ENCODE peak calls at places on chromosomes 2 and 18, in eight cellular contexts. One of them, this sample, is unnamed.

GRCh38 chr2:140797718-140798117 is 1333.1 kb downstream of the LRP1B start:
- DNase-seq in prostate gland: no peak
- DNase-seq in Peyer's patch: no peak
- DNase-seq in H1: no peak
- DNase-seq in GM23338: no peak
- DNase-seq in CD8-positive, alpha-beta T cell: no peak
- DNase-seq in sigmoid colon: no peak
- DNase-seq in astrocyte: no peak
- DNase-seq in this sample: no peak

GRCh38 chr2:216862628-216863027 is 2.8 kb upstream of the TNP1 start:
- DNase-seq in CD8-positive, alpha-beta T cell: no peak
- DNase-seq in sigmoid colon: no peak
- DNase-seq in GM23338: no peak
- DNase-seq in H1: no peak
- DNase-seq in astrocyte: no peak
- DNase-seq in Peyer's patch: no peak
- DNase-seq in prostate gland: no peak
- DNase-seq in this sample: no peak

GRCh38 chr2:235698028-235698427 is 204.2 kb downstream of the AGAP1 start:
- DNase-seq in CD8-positive, alpha-beta T cell: no peak
- DNase-seq in H1: no peak
- DNase-seq in prostate gland: no peak
- DNase-seq in Peyer's patch: no peak
- DNase-seq in astrocyte: no peak
- DNase-seq in sigmoid colon: no peak
- DNase-seq in GM23338: no peak
- DNase-seq in this sample: no peak

GRCh38 chr2:142796161-142796560 is 81.3 kb upstream of the KYNU start:
- DNase-seq in H1: no peak
- DNase-seq in prostate gland: no peak
- DNase-seq in astrocyte: no peak
- DNase-seq in Peyer's patch: no peak
- DNase-seq in GM23338: peak; percentile 3
- DNase-seq in sigmoid colon: no peak
- DNase-seq in CD8-positive, alpha-beta T cell: no peak
- DNase-seq in this sample: no peak

GRCh38 chr2:129936334-129936934 is 43.0 kb upstream of the RAB6C start:
- DNase-seq in CD8-positive, alpha-beta T cell: no peak
- DNase-seq in sigmoid colon: no peak
- DNase-seq in H1: no peak
- DNase-seq in GM23338: peak; percentile 80
- DNase-seq in Peyer's patch: no peak
- DNase-seq in prostate gland: peak; percentile 60
- DNase-seq in astrocyte: no peak
- DNase-seq in this sample: no peak

GRCh38 chr2:227861011-227861410 is 10.4 kb upstream of the DAW1 start:
- DNase-seq in CD8-positive, alpha-beta T cell: no peak
- DNase-seq in GM23338: no peak
- DNase-seq in sigmoid colon: no peak
- DNase-seq in Peyer's patch: no peak
- DNase-seq in astrocyte: no peak
- DNase-seq in prostate gland: no peak
- DNase-seq in H1: no peak
- DNase-seq in this sample: no peak

GRCh38 chr2:143397886-143398614 is 268.8 kb downstream of the ARHGAP15 start:
- DNase-seq in astrocyte: peak; percentile 63
- DNase-seq in sigmoid colon: no peak
- DNase-seq in CD8-positive, alpha-beta T cell: no peak
- DNase-seq in H1: no peak
- DNase-seq in prostate gland: peak; percentile 5
- DNase-seq in Peyer's patch: no peak
- DNase-seq in GM23338: no peak
- DNase-seq in this sample: no peak

GRCh38 chr2:218428846-218429558 is 10.1 kb downstream of the VIL1 start:
- DNase-seq in Peyer's patch: no peak
- DNase-seq in H1: no peak
- DNase-seq in CD8-positive, alpha-beta T cell: no peak
- DNase-seq in GM23338: no peak
- DNase-seq in astrocyte: no peak
- DNase-seq in sigmoid colon: no peak
- DNase-seq in prostate gland: no peak
- DNase-seq in this sample: no peak

GRCh38 chr2:39538713-39539112 is 101.6 kb upstream of the MAP4K3 start:
- DNase-seq in Peyer's patch: no peak
- DNase-seq in H1: no peak
- DNase-seq in astrocyte: no peak
- DNase-seq in GM23338: no peak
- DNase-seq in prostate gland: no peak
- DNase-seq in CD8-positive, alpha-beta T cell: no peak
- DNase-seq in sigmoid colon: no peak
- DNase-seq in this sample: no peak

GRCh38 chr18:492451-492850 is 8.1 kb downstream of the COLEC12 start:
- DNase-seq in Peyer's patch: no peak
- DNase-seq in astrocyte: no peak
- DNase-seq in H1: no peak
- DNase-seq in CD8-positive, alpha-beta T cell: no peak
- DNase-seq in prostate gland: no peak
- DNase-seq in sigmoid colon: no peak
- DNase-seq in GM23338: no peak
- DNase-seq in this sample: no peak

GRCh38 chr2:128497461-128497860 is 178.8 kb upstream of the HS6ST1 start:
- DNase-seq in astrocyte: no peak
- DNase-seq in GM23338: no peak
- DNase-seq in Peyer's patch: peak; percentile 4
- DNase-seq in H1: peak; percentile 32
- DNase-seq in prostate gland: no peak
- DNase-seq in sigmoid colon: no peak
- DNase-seq in CD8-positive, alpha-beta T cell: no peak
- DNase-seq in this sample: peak; percentile 25

GRCh38 chr18:53906681-53907080 is 317.8 kb downstream of the MBD2 start:
- DNase-seq in CD8-positive, alpha-beta T cell: no peak
- DNase-seq in GM23338: no peak
- DNase-seq in H1: no peak
- DNase-seq in astrocyte: peak; percentile 66
- DNase-seq in prostate gland: no peak
- DNase-seq in sigmoid colon: no peak
- DNase-seq in Peyer's patch: no peak
- DNase-seq in this sample: no peak

GRCh38 chr2:106192752-106193490 is 1.2 kb downstream of the UXS1 start:
- DNase-seq in GM23338: peak; percentile 48
- DNase-seq in sigmoid colon: no peak
- DNase-seq in H1: no peak
- DNase-seq in CD8-positive, alpha-beta T cell: peak; percentile 49
- DNase-seq in Peyer's patch: no peak
- DNase-seq in prostate gland: no peak
- DNase-seq in astrocyte: peak; percentile 76
- DNase-seq in this sample: no peak

GRCh38 chr2:97348265-97348664 is 235.3 kb downstream of the ANKRD36 start:
- DNase-seq in H1: peak; percentile 49
- DNase-seq in astrocyte: no peak
- DNase-seq in prostate gland: no peak
- DNase-seq in CD8-positive, alpha-beta T cell: no peak
- DNase-seq in sigmoid colon: no peak
- DNase-seq in Peyer's patch: no peak
- DNase-seq in GM23338: peak; percentile 17
- DNase-seq in this sample: no peak

GRCh38 chr2:201105759-201106158 is 10.2 kb upstream of the CFLAR start:
- DNase-seq in Peyer's patch: no peak
- DNase-seq in CD8-positive, alpha-beta T cell: no peak
- DNase-seq in GM23338: no peak
- DNase-seq in prostate gland: no peak
- DNase-seq in sigmoid colon: no peak
- DNase-seq in H1: no peak
- DNase-seq in astrocyte: no peak
- DNase-seq in this sample: no peak

GRCh38 chr2:127012868-127013267 is 94.1 kb downstream of the BIN1 start:
- DNase-seq in GM23338: no peak
- DNase-seq in sigmoid colon: no peak
- DNase-seq in prostate gland: no peak
- DNase-seq in astrocyte: no peak
- DNase-seq in CD8-positive, alpha-beta T cell: no peak
- DNase-seq in Peyer's patch: no peak
- DNase-seq in H1: no peak
- DNase-seq in this sample: no peak

GRCh38 chr2:134727385-134727784 is 8.6 kb upstream of the TMEM163 start:
- DNase-seq in H1: no peak
- DNase-seq in GM23338: no peak
- DNase-seq in astrocyte: peak; percentile 69
- DNase-seq in CD8-positive, alpha-beta T cell: no peak
- DNase-seq in sigmoid colon: no peak
- DNase-seq in prostate gland: no peak
- DNase-seq in Peyer's patch: no peak
- DNase-seq in this sample: no peak

GRCh38 chr2:190695739-190696138 is 46.9 kb downstream of the NAB1 start:
- DNase-seq in sigmoid colon: no peak
- DNase-seq in prostate gland: no peak
- DNase-seq in CD8-positive, alpha-beta T cell: peak; percentile 22
- DNase-seq in GM23338: no peak
- DNase-seq in H1: no peak
- DNase-seq in Peyer's patch: no peak
- DNase-seq in astrocyte: no peak
- DNase-seq in this sample: no peak

GRCh38 chr2:174158003-174158402 is 90.3 kb downstream of the OLA1 start:
- DNase-seq in sigmoid colon: no peak
- DNase-seq in GM23338: peak; percentile 90
- DNase-seq in H1: peak; percentile 72
- DNase-seq in Peyer's patch: no peak
- DNase-seq in prostate gland: no peak
- DNase-seq in astrocyte: no peak
- DNase-seq in CD8-positive, alpha-beta T cell: peak; percentile 22
- DNase-seq in this sample: no peak

GRCh38 chr2:204477358-204477950 is 67.8 kb upstream of the PARD3B start:
- DNase-seq in sigmoid colon: no peak
- DNase-seq in Peyer's patch: no peak
- DNase-seq in prostate gland: no peak
- DNase-seq in GM23338: no peak
- DNase-seq in H1: no peak
- DNase-seq in CD8-positive, alpha-beta T cell: no peak
- DNase-seq in astrocyte: no peak
- DNase-seq in this sample: no peak

GRCh38 chr2:72098935-72099334 is 48.7 kb downstream of the CYP26B1 start:
- DNase-seq in Peyer's patch: no peak
- DNase-seq in H1: peak; percentile 20
- DNase-seq in astrocyte: no peak
- DNase-seq in prostate gland: no peak
- DNase-seq in CD8-positive, alpha-beta T cell: no peak
- DNase-seq in GM23338: no peak
- DNase-seq in sigmoid colon: no peak
- DNase-seq in this sample: peak; percentile 33

GRCh38 chr18:42114310-42114943 is 159.4 kb downstream of the PIK3C3 start:
- DNase-seq in sigmoid colon: peak; percentile 74
- DNase-seq in CD8-positive, alpha-beta T cell: peak; percentile 42
- DNase-seq in H1: peak; percentile 78
- DNase-seq in GM23338: peak; percentile 92
- DNase-seq in prostate gland: peak; percentile 56
- DNase-seq in Peyer's patch: peak; percentile 39
- DNase-seq in astrocyte: peak; percentile 52
- DNase-seq in this sample: peak; percentile 81
- H3K4me1 ChIP-seq in sigmoid colon: no peaks in the 10 kb centered on the region
- H3K4me1 ChIP-seq in CD8-positive, alpha-beta T cell: no peaks in the 10 kb centered on the region
- H3K4me1 ChIP-seq in H1: no peaks in the 10 kb centered on the region
- H3K4me1 ChIP-seq in GM23338: peaks cover 6% of the 10 kb centered on the region
- H3K4me1 ChIP-seq in prostate gland: no peaks in the 10 kb centered on the region
- H3K4me1 ChIP-seq in Peyer's patch: no peaks in the 10 kb centered on the region
- H3K4me1 ChIP-seq in astrocyte: peaks cover 7% of the 10 kb centered on the region
- H3K4me1 ChIP-seq in this sample: peaks cover 6% of the 10 kb centered on the region

DNA sequence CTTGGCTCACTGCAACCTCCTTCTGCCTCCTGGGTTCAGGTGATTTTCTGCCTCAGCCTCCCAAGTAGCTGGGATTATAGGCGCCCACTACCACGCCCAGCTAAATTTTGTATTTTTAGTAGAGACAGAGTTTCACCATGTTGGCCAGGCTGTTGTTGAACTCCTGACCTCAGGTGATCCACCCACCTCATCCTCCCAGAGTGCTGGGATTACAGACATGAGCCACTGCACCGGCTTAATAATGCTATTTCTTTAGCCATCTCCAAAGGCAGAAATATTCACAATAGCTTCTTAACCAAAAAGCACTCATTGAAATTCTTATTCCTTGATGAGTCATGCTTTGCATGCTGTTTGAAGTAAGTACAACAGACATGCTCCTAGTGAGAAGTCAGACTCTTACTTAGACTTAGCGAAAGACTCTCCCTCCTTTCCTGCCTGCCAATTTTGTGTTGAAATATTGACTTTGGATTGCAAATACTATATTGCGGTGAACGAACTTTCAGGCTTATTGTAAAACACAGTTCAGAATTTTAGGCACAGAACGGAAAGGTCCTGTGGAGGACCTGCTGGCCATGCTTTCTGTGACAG is 4.4 kb downstream of the ACTR3 start:
- DNase-seq in Peyer's patch: no peak
- DNase-seq in astrocyte: peak; percentile 94
- DNase-seq in CD8-positive, alpha-beta T cell: no peak
- DNase-seq in H1: no peak
- DNase-seq in GM23338: peak; percentile 15
- DNase-seq in sigmoid colon: no peak
- DNase-seq in prostate gland: peak; percentile 35
- DNase-seq in this sample: no peak
- H3K27ac ChIP-seq in Peyer's patch: no peak overlapping the region
- H3K27ac ChIP-seq in astrocyte: peak overlapping the region; percentile 24
- H3K27ac ChIP-seq in CD8-positive, alpha-beta T cell: no peak overlapping the region
- H3K27ac ChIP-seq in H1: no peak overlapping the region
- H3K27ac ChIP-seq in GM23338: no peak overlapping the region
- H3K27ac ChIP-seq in sigmoid colon: peak overlapping the region; percentile 36
- H3K27ac ChIP-seq in prostate gland: peak overlapping the region; percentile 24
- H3K27ac ChIP-seq in this sample: peak overlapping the region; percentile 49

GRCh38 chr2:208320686-208321085 is 54.6 kb downstream of the PIKFYVE start:
- DNase-seq in GM23338: no peak
- DNase-seq in sigmoid colon: no peak
- DNase-seq in astrocyte: peak; percentile 6
- DNase-seq in prostate gland: no peak
- DNase-seq in H1: no peak
- DNase-seq in CD8-positive, alpha-beta T cell: no peak
- DNase-seq in Peyer's patch: peak; percentile 57
- DNase-seq in this sample: no peak
- H3K4me3 ChIP-seq in GM23338: no peak overlapping the region
- H3K4me3 ChIP-seq in sigmoid colon: no peak overlapping the region
- H3K4me3 ChIP-seq in astrocyte: no peak overlapping the region
- H3K4me3 ChIP-seq in prostate gland: no peak overlapping the region
- H3K4me3 ChIP-seq in H1: no peak overlapping the region
- H3K4me3 ChIP-seq in CD8-positive, alpha-beta T cell: no peak overlapping the region
- H3K4me3 ChIP-seq in Peyer's patch: no peak overlapping the region
- H3K4me3 ChIP-seq in this sample: no peak overlapping the region

DNA sequence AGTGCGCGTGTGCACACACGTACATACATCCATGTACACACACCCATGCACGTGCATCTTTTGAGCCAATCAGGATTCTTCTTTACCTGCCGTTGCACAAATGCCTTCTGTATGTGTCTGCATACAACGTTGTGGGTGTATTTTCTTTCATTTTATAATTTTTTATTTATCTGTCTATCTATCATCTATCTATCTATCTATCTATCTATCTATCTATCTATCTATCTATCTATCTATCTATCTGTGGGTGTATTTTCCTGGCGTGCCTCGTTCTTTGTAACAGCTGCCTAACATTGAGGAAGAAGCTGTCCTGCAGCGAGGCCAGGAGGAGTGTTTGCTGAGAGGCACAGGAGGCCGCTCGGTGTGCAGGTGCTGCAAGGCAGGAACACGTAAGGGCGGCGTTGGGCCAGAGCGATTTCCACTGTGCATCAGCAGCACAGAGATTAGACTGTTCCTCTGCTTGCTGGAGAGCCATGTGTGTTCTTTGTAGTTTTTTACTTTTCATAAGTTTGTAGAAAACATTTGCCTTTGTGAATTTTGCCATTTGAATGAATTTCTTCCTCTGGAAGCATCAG is 84.4 kb downstream of the DGKD start:
- DNase-seq in prostate gland: no peak
- DNase-seq in sigmoid colon: peak; percentile 53
- DNase-seq in GM23338: no peak
- DNase-seq in CD8-positive, alpha-beta T cell: no peak
- DNase-seq in Peyer's patch: no peak
- DNase-seq in astrocyte: no peak
- DNase-seq in H1: no peak
- DNase-seq in this sample: peak; percentile 24
- H3K4me1 ChIP-seq in prostate gland: no peaks in the 10 kb centered on the region
- H3K4me1 ChIP-seq in sigmoid colon: no peaks in the 10 kb centered on the region
- H3K4me1 ChIP-seq in GM23338: no peaks in the 10 kb centered on the region
- H3K4me1 ChIP-seq in CD8-positive, alpha-beta T cell: peaks cover 9% of the 10 kb centered on the region
- H3K4me1 ChIP-seq in Peyer's patch: no peaks in the 10 kb centered on the region
- H3K4me1 ChIP-seq in astrocyte: no peaks in the 10 kb centered on the region
- H3K4me1 ChIP-seq in H1: no peaks in the 10 kb centered on the region
- H3K4me1 ChIP-seq in this sample: no peaks in the 10 kb centered on the region